ENCODE peak calls at places on chromosomes 13 and 19, in five cellular contexts. A is neuronal stem cell, R is PC-3, Q is mesendoderm, C is IMR-90. Y is an unnamed sample.
A peak's percentile ranks its signal among the peaks of the same experiment; 100 is the strongest.

GRCh38 chr19:28472843-28473242 is 740.1 kb downstream of the UQCRFS1 start:
- DNase-seq in A (no peak), R (no peak), Q (no peak), C (no peak), Y (peak; percentile 30)

GRCh38 chr13:58313219-58313618 is 681.7 kb downstream of the PCDH17 start:
- DNase-seq in A (no peak), R (no peak), Q (no peak), C (no peak), Y (no peak)

GRCh38 chr13:80199067-80199466 is 141.9 kb downstream of the SPRY2 start:
- DNase-seq in A (no peak), R (no peak), Q (no peak), C (no peak), Y (no peak)

GRCh38 chr13:109629737-109630136 is 156.6 kb downstream of the IRS2 start:
- DNase-seq in A (no peak), R (no peak), Q (no peak), C (no peak), Y (no peak)

GRCh38 chr13:47798194-47798593 is 202.9 kb downstream of the SUCLA2 start:
- DNase-seq in A (no peak), R (no peak), Q (no peak), C (no peak), Y (no peak)

GRCh38 chr13:26074706-26075105 is 22.9 kb upstream of the SHISA2 start:
- DNase-seq in A (no peak), R (peak; percentile 24), Q (peak; percentile 20), C (peak; percentile 14), Y (peak; percentile 26)

GRCh38 chr19:14265285-14266036 is 59.5 kb upstream of the ADGRL1 start:
- DNase-seq in A (no peak), R (no peak), Q (peak; percentile 75), C (no peak), Y (no peak)

GRCh38 chr19:12668937-12669271 is 2.3 kb downstream of the WDR83 start:
- DNase-seq in A (no peak), R (peak; percentile 50), Q (peak; percentile 43), C (peak; percentile 65), Y (peak; percentile 90)

GRCh38 chr19:17311455-17312248 is 2.3 kb downstream of the DDA1 start:
- DNase-seq in A (no peak), R (peak; percentile 82), Q (peak; percentile 77), C (peak; percentile 79), Y (peak; percentile 85)

GRCh38 chr13:47112205-47112896 is 215.5 kb upstream of the HTR2A start:
- DNase-seq in A (peak; percentile 35), R (peak; percentile 71), Q (peak; percentile 45), C (no peak), Y (peak; percentile 59)

GRCh38 chr13:72565893-72566292 is 161.5 kb downstream of the MZT1 start:
- DNase-seq in A (peak; percentile 5), R (peak; percentile 53), Q (peak; percentile 35), C (peak; percentile 15), Y (peak; percentile 2)

GRCh38 chr13:51270606-51271005 is 48.4 kb downstream of the FAM124A start:
- DNase-seq in A (no peak), R (no peak), Q (no peak), C (no peak), Y (no peak)

GRCh38 chr13:27182844-27183497 is 11.4 kb upstream of the USP12 start:
- DNase-seq in A (no peak), R (peak; percentile 94), Q (peak; percentile 46), C (peak; percentile 95), Y (peak; percentile 97)

GRCh38 chr13:99809931-99810330 is 161.6 kb downstream of the ZIC5 start:
- DNase-seq in A (no peak), R (no peak), Q (no peak), C (no peak), Y (no peak)

GRCh38 chr19:9860407-9860806 is 25.3 kb downstream of the PIN1 start:
- DNase-seq in A (no peak), R (no peak), Q (no peak), C (no peak), Y (no peak)

GRCh38 chr13:113776231-113777125 is 17.5 kb downstream of the TMEM255B start:
- DNase-seq in A (no peak), R (no peak), Q (no peak), C (no peak), Y (no peak)

GRCh38 chr19:28201462-28201943 is 1011.4 kb downstream of the UQCRFS1 start:
- DNase-seq in A (no peak), R (no peak), Q (no peak), C (no peak), Y (no peak)

GRCh38 chr13:50829896-50830295 is 13.6 kb downstream of the DLEU7 start:
- DNase-seq in A (no peak), R (no peak), Q (no peak), C (no peak), Y (peak; percentile 75)

GRCh38 chr19:38684862-38685665 is 37.6 kb downstream of the ACTN4 start:
- DNase-seq in A (no peak), R (no peak), Q (no peak), C (no peak), Y (no peak)

GRCh38 chr19:38682195-38682867 is 34.9 kb downstream of the ACTN4 start:
- DNase-seq in A (no peak), R (no peak), Q (no peak), C (no peak), Y (no peak)

GRCh38 chr19:38684078-38684861 is 36.8 kb downstream of the ACTN4 start:
- DNase-seq in A (no peak), R (peak; percentile 88), Q (peak; percentile 45), C (peak; percentile 91), Y (peak; percentile 97)

GRCh38 chr19:38683393-38684077 is 36.1 kb downstream of the ACTN4 start:
- DNase-seq in A (no peak), R (peak; percentile 96), Q (peak; percentile 98), C (peak; percentile 85), Y (peak; percentile 93)

DNA sequence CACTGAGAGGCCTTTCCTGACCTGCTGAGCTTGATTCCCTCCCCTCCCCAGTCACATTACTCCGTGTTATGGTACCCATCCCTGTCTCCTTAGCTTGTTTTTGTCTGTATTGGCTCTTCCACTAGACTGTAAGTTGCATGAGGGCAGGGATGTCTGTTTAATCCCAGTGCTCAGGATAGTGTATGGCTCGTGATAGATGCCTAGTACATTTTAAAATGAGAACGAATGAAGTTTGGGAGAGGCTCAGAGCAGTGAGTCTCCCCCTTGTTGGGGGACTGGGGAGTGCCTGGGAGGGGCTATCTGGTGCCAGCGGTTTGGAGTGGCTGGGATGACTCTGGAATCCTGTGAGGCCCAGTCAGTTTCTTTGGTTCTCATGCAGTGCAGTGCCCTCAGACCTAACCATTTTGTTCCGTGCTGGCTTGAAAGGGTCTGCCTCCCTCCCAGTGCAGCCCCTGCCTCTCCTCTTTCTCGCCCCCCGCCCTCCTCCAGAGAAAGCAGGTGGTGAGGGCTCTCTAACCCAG is 35.5 kb downstream of the ACTN4 start:
- DNase-seq in A (no peak), R (no peak), Q (no peak), C (no peak), Y (no peak)
- H3K4me2 ChIP-seq in A (no peak overlapping the region), R (peak overlapping the region; percentile 55), Q (no peak overlapping the region), C (no peak overlapping the region), Y (peak overlapping the region; percentile 75)

DNA sequence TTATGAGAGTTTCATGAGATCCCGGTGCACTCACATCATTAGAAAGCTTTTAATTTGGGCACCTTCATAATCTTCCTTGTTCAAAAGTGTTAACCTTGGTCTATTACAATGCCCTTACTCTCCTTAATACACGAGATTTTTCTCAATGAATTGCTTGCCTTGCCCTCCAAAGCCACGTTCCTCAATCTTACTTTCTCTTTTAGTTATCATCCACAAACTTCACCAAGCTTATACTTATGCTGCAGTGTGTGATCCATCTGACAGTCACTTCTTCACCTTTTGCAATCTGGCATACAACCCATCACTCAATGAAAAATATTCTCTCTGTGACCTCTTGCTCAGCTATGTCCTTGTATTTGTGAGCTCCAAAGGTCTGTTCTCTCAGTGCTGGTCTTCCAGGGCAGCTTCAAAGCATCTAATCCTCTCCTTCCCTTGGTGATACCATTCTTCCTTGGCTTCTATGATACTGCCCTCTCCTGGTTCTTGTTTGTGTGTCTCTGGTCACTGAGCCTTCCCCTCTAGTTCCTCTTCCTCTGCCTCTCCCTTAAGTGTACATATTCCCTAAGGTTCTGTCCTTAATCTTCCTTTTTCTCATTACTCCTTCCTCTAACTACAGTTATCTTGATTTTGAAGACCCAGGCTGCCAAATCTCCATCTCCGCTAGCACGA is 202.2 kb upstream of the STARD13 start:
- DNase-seq in A (no peak), R (peak; percentile 54), Q (peak; percentile 74), C (peak; percentile 65), Y (peak; percentile 67)
- H3K4me3 ChIP-seq in A (no peak overlapping the region), R (no peak overlapping the region), Q (no peak overlapping the region), C (peak overlapping the region; percentile 8), Y (peak overlapping the region; percentile 64)

DNA sequence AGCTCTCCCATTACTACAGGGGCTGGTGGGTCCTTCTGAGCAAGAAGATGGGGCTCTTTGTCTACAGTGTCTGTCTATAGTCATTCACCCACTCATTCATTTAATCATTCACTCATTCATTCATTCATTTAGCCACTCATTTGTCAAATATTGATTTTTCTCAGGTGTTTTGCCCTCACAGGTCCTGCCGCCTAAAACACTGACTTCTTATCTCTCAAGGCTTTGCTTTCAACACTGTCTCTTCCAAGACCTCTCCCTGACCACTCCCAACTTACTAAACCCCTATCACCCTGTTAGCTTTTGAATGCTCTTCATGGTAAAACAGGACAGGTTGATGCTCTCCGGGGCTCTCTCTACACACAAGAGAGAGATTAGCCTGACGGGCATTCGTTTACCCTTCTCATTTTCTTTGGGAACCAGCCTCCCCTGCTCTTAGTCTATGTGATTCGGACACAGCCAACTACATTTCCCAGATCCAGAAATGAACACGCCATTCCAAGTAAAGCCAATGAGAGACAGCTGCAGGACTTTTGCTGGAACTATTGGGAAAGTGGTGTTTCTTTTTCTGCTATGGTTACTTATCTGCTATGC is 22.7 kb downstream of the FAM187B start:
- DNase-seq in A (no peak), R (no peak), Q (no peak), C (no peak), Y (no peak)
- H3K4me2 ChIP-seq in A (no peak overlapping the region), R (no peak overlapping the region), Q (no peak overlapping the region), C (no peak overlapping the region), Y (no peak overlapping the region)

GRCh38 chr19:35529241-35530218 is 1.4 kb upstream of the SBSN start:
- DNase-seq in A (no peak), R (no peak), Q (no peak), C (no peak), Y (no peak)

GRCh38 chr19:35531291-35531690 is 2.0 kb upstream of the GAPDHS start:
- DNase-seq in A (no peak), R (peak; percentile 62), Q (no peak), C (no peak), Y (no peak)

GRCh38 chr19:35533201-35533821 is at the start of gene GAPDHS:
- DNase-seq in A (no peak), R (no peak), Q (peak; percentile 36), C (peak; percentile 43), Y (peak; percentile 24)

GRCh38 chr19:35534803-35535480 is 1.7 kb downstream of the GAPDHS start:
- DNase-seq in A (no peak), R (no peak), Q (no peak), C (no peak), Y (no peak)

DNA sequence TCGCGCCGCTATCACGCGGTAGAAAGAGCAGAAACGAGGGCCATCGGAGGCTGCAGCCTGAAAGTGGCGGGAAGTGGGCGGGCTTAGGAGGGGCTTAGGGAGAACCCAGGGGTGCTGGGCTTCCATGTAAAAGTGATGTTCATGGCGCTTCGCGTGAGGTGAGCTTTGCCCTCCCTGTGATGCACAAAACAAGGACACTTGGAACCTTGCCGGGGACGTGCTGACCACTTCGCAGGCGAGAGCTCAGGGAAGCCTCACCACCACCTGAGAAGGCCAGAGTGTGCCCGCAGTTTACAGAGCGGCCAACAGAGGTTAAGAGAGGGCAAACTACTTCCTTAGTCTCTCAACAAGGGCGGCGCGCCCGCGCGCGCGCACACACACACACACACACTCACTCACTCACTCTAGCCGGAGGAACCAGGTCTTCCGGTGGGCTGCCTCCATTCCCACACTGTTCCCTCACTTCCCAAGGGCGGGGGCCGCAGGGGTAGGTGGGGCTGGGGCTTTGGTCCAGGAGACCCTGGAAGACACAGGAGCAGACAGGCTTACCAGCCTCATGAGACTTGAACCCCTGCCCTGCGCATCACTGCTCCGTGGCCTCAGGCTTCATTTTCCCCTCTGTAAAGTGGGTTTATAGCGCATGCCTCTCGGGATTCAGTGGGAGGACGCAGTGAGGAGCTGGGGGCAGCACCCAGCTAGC is 716 bp downstream of the GAPDHS start:
- DNase-seq in A (no peak), R (no peak), Q (peak; percentile 86), C (peak; percentile 57), Y (peak; percentile 48)
- H3K4me3 ChIP-seq in A (peak overlapping the region; percentile 8), R (no peak overlapping the region), Q (no peak overlapping the region), C (no peak overlapping the region), Y (peak overlapping the region; percentile 22)

Y was measured in GM23248.